ENCODE peak calls at places on chromosomes 12 and 14, in five cellular contexts. U is GM12878, Z is A549, R is K562, T is HepG2. M is an unnamed sample.

GRCh38 chr14:69780952-69781351 is 14.0 kb downstream of the SRSF5 start:
- DNase-seq in R (no peak), U (no peak), Z (no peak), T (no peak), M (no peak)

GRCh38 chr12:117472983-117473382 is 111.6 kb upstream of the NOS1 start:
- DNase-seq in Z (peak), T (peak), R (peak), U (no peak), M (peak)

GRCh38 chr12:25712169-25712568 is 159.1 kb upstream of the LMNTD1 start:
- DNase-seq in T (no peak), R (no peak), Z (no peak), U (peak), M (no peak)

GRCh38 chr12:26790645-26790994 is 42.4 kb downstream of the ITPR2 start:
- DNase-seq in U (no peak), Z (no peak), R (no peak), T (no peak), M (no peak)

GRCh38 chr12:30694971-30695326 is 720 bp downstream of the IPO8 start:
- DNase-seq in R (peak), U (no peak), T (peak), Z (peak), M (peak)

GRCh38 chr14:73792476-73792875 is 59.2 kb upstream of the PTGR2 start:
- DNase-seq in R (no peak), U (no peak), T (no peak), Z (no peak), M (peak)

GRCh38 chr12:114888458-114888857 is 204.5 kb upstream of the TBX3 start:
- DNase-seq in Z (no peak), R (no peak), U (no peak), T (no peak), M (no peak)

GRCh38 chr14:59897757-59898383 is 22.1 kb upstream of the LRRC9 start:
- DNase-seq in T (peak), R (peak), Z (peak), U (no peak), M (peak)

GRCh38 chr12:100717733-100718067 is 76.9 kb upstream of the ANO4 start:
- DNase-seq in T (no peak), U (no peak), R (no peak), Z (no peak), M (peak)

GRCh38 chr14:55850803-55851202 is 267.4 kb upstream of the PELI2 start:
- DNase-seq in Z (peak), U (no peak), T (no peak), R (no peak), M (no peak)

GRCh38 chr12:47082963-47083621 is 3.3 kb upstream of the AMIGO2 start:
- DNase-seq in T (no peak), Z (no peak), U (no peak), R (peak), M (no peak)

GRCh38 chr12:67415473-67415872 is 146.3 kb downstream of the CAND1 start:
- DNase-seq in T (peak), R (peak), U (no peak), Z (no peak), M (peak)
- TF ChIP-seq JUNB in T (no peak), R (no peak), U (no peak), Z (no peak), M (no peak)

GRCh38 chr14:23113346-23114119 is 5.5 kb downstream of the CEBPE start:
- DNase-seq in Z (no peak), U (no peak), R (no peak), T (no peak), M (no peak)
- TF ChIP-seq JUNB in Z (no peak), U (no peak), R (no peak), T (no peak), M (no peak)

GRCh38 chr14:98501836-98502235 is 770.2 kb downstream of the BCL11B start:
- DNase-seq in R (no peak), U (no peak), Z (no peak), T (no peak), M (no peak)
- TF ChIP-seq JUNB in R (no peak), U (no peak), Z (no peak), T (no peak), M (no peak)

GRCh38 chr12:43744826-43745225 is 13.8 kb downstream of the PUS7L start:
- DNase-seq in T (no peak), U (no peak), Z (no peak), R (no peak), M (no peak)

GRCh38 chr12:43740511-43741100 is 18.0 kb downstream of the PUS7L start:
- DNase-seq in T (no peak), Z (no peak), R (no peak), U (no peak), M (no peak)

GRCh38 chr12:43737646-43738045 is 20.9 kb downstream of the PUS7L start:
- DNase-seq in T (no peak), Z (no peak), U (no peak), R (no peak), M (no peak)

GRCh38 chr12:43736921-43737440 is 21.6 kb downstream of the PUS7L start:
- DNase-seq in U (no peak), T (no peak), Z (no peak), R (no peak), M (no peak)

GRCh38 chr12:43742106-43742505 is 16.5 kb downstream of the PUS7L start:
- DNase-seq in R (no peak), T (no peak), U (no peak), Z (no peak), M (no peak)
- TF ChIP-seq JUNB in R (no peak), T (no peak), U (no peak), Z (no peak), M (no peak)